ENCODE peak calls at places on chromosomes 3 and 15, in eight cellular contexts. V, N, Y, Q, U, R, K and M are unnamed samples.

GRCh38 chr15:77139312-77139711 is 68.4 kb upstream of the TSPAN3 start:
- DNase-seq in N (no peak), Y (no peak), R (no peak), V (no peak), U (no peak), Q (no peak), K (no peak), M (no peak)

GRCh38 chr15:93274276-93274675 is 185.3 kb upstream of the RGMA start:
- DNase-seq in V (peak), Y (no peak), Q (no peak), R (no peak), U (no peak), N (no peak), K (no peak), M (no peak)

GRCh38 chr3:186931487-186932280 is 1.4 kb downstream of the ST6GAL1 start:
- DNase-seq in Q (peak), R (peak), K (peak), Y (no peak), U (peak), V (peak), N (peak), M (no peak)

GRCh38 chr15:99619712-99620111 is 53.9 kb downstream of the MEF2A start:
- DNase-seq in K (no peak), V (no peak), R (peak), Q (no peak), N (no peak), Y (peak), U (no peak), M (no peak)

GRCh38 chr15:66997212-66997611 is 68.2 kb upstream of the SMAD3 start:
- DNase-seq in K (no peak), R (peak), N (no peak), V (no peak), U (no peak), Q (no peak), Y (peak), M (no peak)

GRCh38 chr3:15159501-15160136 is 46.4 kb upstream of the CAPN7 start:
- DNase-seq in R (no peak), U (no peak), V (no peak), K (no peak), Y (peak), Q (no peak), N (no peak), M (no peak)

GRCh38 chr3:116148881-116149530 is 296.3 kb downstream of the LSAMP start:
- DNase-seq in N (no peak), U (peak), K (no peak), V (no peak), R (peak), Q (no peak), Y (no peak), M (no peak)

GRCh38 chr3:98733055-98733777 is 29.9 kb upstream of the ST3GAL6 start:
- DNase-seq in R (peak), U (no peak), Y (peak), Q (no peak), K (no peak), V (no peak), N (no peak), M (no peak)

GRCh38 chr15:74843445-74843828 is 481 bp upstream of the ULK3 start:
- DNase-seq in R (no peak), N (no peak), Y (no peak), Q (no peak), U (no peak), V (no peak), K (no peak), M (no peak)

GRCh38 chr3:31091748-31092147 is 197.3 kb upstream of the GADL1 start:
- DNase-seq in Q (no peak), K (no peak), V (no peak), Y (no peak), U (no peak), R (no peak), N (no peak), M (no peak)

GRCh38 chr3:167742338-167742737 is 6.8 kb downstream of the SERPINI1 start:
- DNase-seq in U (no peak), R (no peak), Y (no peak), Q (no peak), K (no peak), V (no peak), N (no peak), M (no peak)

GRCh38 chr3:105402287-105402801 is 35.6 kb downstream of the ALCAM start:
- DNase-seq in N (no peak), V (no peak), K (no peak), U (peak), Q (no peak), Y (no peak), R (peak), M (no peak)

GRCh38 chr3:126659915-126660886 is 5.3 kb upstream of the TXNRD3 start:
- DNase-seq in N (no peak), R (peak), K (no peak), V (peak), Q (no peak), Y (no peak), U (no peak), M (no peak)

GRCh38 chr3:190055773-190056172 is 64.9 kb downstream of the P3H2 start:
- DNase-seq in Y (no peak), Q (no peak), U (no peak), N (no peak), K (no peak), R (no peak), V (no peak), M (no peak)